ENCODE peak calls at places on chromosomes 2 and 18, in nine cellular contexts. D, W, V, H, N, T, L, C and E are unnamed samples.

GRCh38 chr18:28504100-28504499 is 327.2 kb upstream of the CDH2 start:
- DNase-seq in V (no peak), W (no peak), D (no peak), N (no peak), C (no peak), L (no peak), T (no peak), H (no peak), E (no peak)

GRCh38 chr2:150167711-150168110 is 319.8 kb downstream of the RND3 start:
- DNase-seq in H (no peak), T (no peak), N (peak), D (peak), W (no peak), L (no peak), C (no peak), V (peak), E (peak)

GRCh38 chr2:28980368-28981015 is 606 bp upstream of the TOGARAM2 start:
- DNase-seq in V (no peak), W (no peak), C (no peak), D (no peak), T (no peak), N (no peak), H (no peak), L (no peak), E (no peak)

GRCh38 chr18:79681484-79682387 is 2.1 kb downstream of the CTDP1 start:
- DNase-seq in W (no peak), T (peak), V (no peak), L (peak), D (peak), H (no peak), C (no peak), N (no peak), E (peak)

GRCh38 chr2:27379840-27380625 is 501 bp downstream of the ZNF513 start:
- DNase-seq in C (peak), W (peak), L (no peak), D (peak), V (peak), T (peak), H (peak), N (peak), E (peak)

GRCh38 chr2:45964226-45964841 is 312.9 kb downstream of the PRKCE start:
- DNase-seq in L (no peak), W (peak), N (peak), D (peak), T (no peak), H (peak), C (peak), V (peak), E (peak)

GRCh38 chr2:174931724-174932123 is 73.5 kb downstream of the CHN1 start:
- DNase-seq in T (no peak), D (no peak), H (no peak), L (no peak), V (no peak), W (no peak), N (no peak), C (no peak), E (no peak)

GRCh38 chr2:233278921-233279320 is 27.4 kb downstream of the ATG16L1 start:
- DNase-seq in N (no peak), W (no peak), D (no peak), T (no peak), C (no peak), V (no peak), L (no peak), H (no peak), E (no peak)

GRCh38 chr2:58720770-58721697 is 479.9 kb upstream of the FANCL start:
- DNase-seq in W (no peak), H (no peak), D (no peak), T (no peak), N (no peak), V (no peak), L (no peak), C (no peak), E (no peak)